ENCODE peak calls at places on chromosomes 3 and 15, in seven cellular contexts. T is H9, E is neuronal stem cell, Z is mesendoderm, O is H1, Y is mesenchymal stem cell, B is trophoblast cell. K is an unnamed sample.

GRCh38 chr3:119669906-119670570 is 7.2 kb downstream of the COX17 start:
- DNase-seq in T (no peak), E (no peak), Z (no peak), O (no peak), Y (peak), B (no peak), K (no peak)

GRCh38 chr3:135706758-135707375 is 258.7 kb upstream of the PPP2R3A start:
- DNase-seq in T (no peak), E (no peak), Z (peak), O (no peak), Y (no peak), B (no peak), K (no peak)

GRCh38 chr15:74320358-74321247 is 46.8 kb downstream of the CYP11A1 start:
- DNase-seq in T (peak), E (no peak), Z (peak), O (no peak), Y (peak), B (peak), K (peak)

GRCh38 chr3:59563966-59564365 is 514.1 kb upstream of the CFAP20DC start:
- DNase-seq in T (no peak), E (no peak), Z (no peak), O (no peak), Y (no peak), B (no peak), K (no peak)

GRCh38 chr3:149553781-149554451 is 79.4 kb downstream of the TM4SF4 start:
- DNase-seq in T (no peak), E (no peak), Z (peak), O (no peak), Y (peak), B (no peak), K (peak)

GRCh38 chr3:58625196-58625595 is 41.4 kb downstream of the FAM3D start:
- DNase-seq in T (no peak), E (no peak), Z (peak), O (no peak), Y (no peak), B (no peak), K (no peak)

GRCh38 chr3:120066634-120067033 is 27.6 kb downstream of the GSK3B start:
- DNase-seq in T (no peak), E (no peak), Z (no peak), O (no peak), Y (no peak), B (no peak), K (no peak)

GRCh38 chr3:24843955-24844354 is 349.3 kb upstream of the THRB start:
- DNase-seq in T (no peak), E (no peak), Z (no peak), O (no peak), Y (no peak), B (no peak), K (no peak)

GRCh38 chr15:75232826-75233503 is 25.2 kb upstream of the GOLGA6C start:
- DNase-seq in T (no peak), E (no peak), Z (no peak), O (no peak), Y (no peak), B (no peak), K (no peak)

GRCh38 chr3:162629372-162629771 is 1132.8 kb downstream of the OTOL1 start:
- DNase-seq in T (no peak), E (no peak), Z (peak), O (no peak), Y (no peak), B (peak), K (no peak)
- H2BK5ac ChIP-seq in T (no peak), E (no peak), Z (no peak), O (no peak), Y (no peak), B (no peak), K (no peak)

GRCh38 chr3:185071401-185071800 is 81.5 kb downstream of the C3orf70 start:
- DNase-seq in T (no peak), E (no peak), Z (peak), O (no peak), Y (no peak), B (no peak), K (no peak)

GRCh38 chr3:185069023-185069422 is 83.8 kb downstream of the C3orf70 start:
- DNase-seq in T (no peak), E (no peak), Z (no peak), O (no peak), Y (no peak), B (no peak), K (no peak)

GRCh38 chr3:185069583-185070030 is 83.3 kb downstream of the C3orf70 start:
- DNase-seq in T (peak), E (peak), Z (peak), O (peak), Y (no peak), B (no peak), K (no peak)

GRCh38 chr3:185067173-185067572 is 85.7 kb downstream of the C3orf70 start:
- DNase-seq in T (no peak), E (no peak), Z (no peak), O (no peak), Y (no peak), B (peak), K (no peak)

GRCh38 chr3:185070491-185071335 is 82.1 kb downstream of the C3orf70 start:
- DNase-seq in T (peak), E (peak), Z (peak), O (no peak), Y (peak), B (no peak), K (peak)
- H2BK5ac ChIP-seq in T (no peak), E (no peak), Z (no peak), O (peak), Y (no peak), B (no peak), K (no peak)

GRCh38 chr3:159157275-159157674 is 355.4 kb downstream of the MFSD1 start:
- DNase-seq in T (no peak), E (no peak), Z (no peak), O (no peak), Y (no peak), B (no peak), K (no peak)

GRCh38 chr3:159158801-159159200 is 356.9 kb downstream of the MFSD1 start:
- DNase-seq in T (no peak), E (no peak), Z (peak), O (no peak), Y (no peak), B (no peak), K (no peak)

GRCh38 chr3:159158213-159158612 is 356.4 kb downstream of the MFSD1 start:
- DNase-seq in T (no peak), E (no peak), Z (peak), O (no peak), Y (no peak), B (no peak), K (no peak)

GRCh38 chr3:159163656-159164055 is 361.8 kb downstream of the MFSD1 start:
- DNase-seq in T (no peak), E (no peak), Z (no peak), O (no peak), Y (no peak), B (no peak), K (no peak)

DNA sequence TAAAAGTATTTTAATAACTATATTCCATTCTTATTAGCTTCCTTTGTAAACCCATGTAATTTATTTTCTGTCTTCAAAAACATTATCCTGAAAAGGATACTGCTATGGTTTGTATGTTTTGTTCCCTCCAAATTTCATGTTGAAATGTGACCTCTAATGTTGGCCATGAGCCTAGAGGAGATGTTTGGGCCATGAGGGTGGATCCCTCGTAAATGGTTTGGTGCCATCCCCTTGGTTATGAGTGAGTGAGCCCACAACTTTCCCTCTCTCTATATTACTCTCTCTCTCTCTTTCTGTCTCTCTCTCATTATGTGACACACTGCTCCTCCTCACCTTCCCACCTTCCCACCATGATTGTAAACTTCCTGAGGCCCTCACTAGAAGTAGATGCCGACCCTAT is 357.7 kb downstream of the MFSD1 start:
- DNase-seq in T (no peak), E (no peak), Z (no peak), O (no peak), Y (no peak), B (no peak), K (no peak)
- H2BK5ac ChIP-seq in T (no peak), E (no peak), Z (no peak), O (no peak), Y (no peak), B (no peak), K (no peak)

GRCh38 chr3:12810963-12811362 is 14.5 kb downstream of the CAND2 start:
- DNase-seq in T (no peak), E (no peak), Z (no peak), O (no peak), Y (no peak), B (no peak), K (no peak)
- H2BK5ac ChIP-seq in T (no peak), E (no peak), Z (no peak), O (no peak), Y (no peak), B (no peak), K (no peak)

GRCh38 chr3:175288616-175289015 is 429.5 kb downstream of the NAALADL2 start:
- DNase-seq in T (no peak), E (no peak), Z (no peak), O (no peak), Y (no peak), B (no peak), K (peak)
- H2BK5ac ChIP-seq in T (no peak), E (no peak), Z (no peak), O (no peak), Y (no peak), B (no peak), K (no peak)

GRCh38 chr3:70225146-70225545 is 87.3 kb downstream of the MDFIC2 start:
- DNase-seq in T (no peak), E (no peak), Z (no peak), O (no peak), Y (no peak), B (no peak), K (no peak)
- H2BK5ac ChIP-seq in T (no peak), E (no peak), Z (no peak), O (no peak), Y (no peak), B (no peak), K (no peak)

GRCh38 chr15:85825118-85825517 is 30.4 kb upstream of the KLHL25 start:
- DNase-seq in T (no peak), E (no peak), Z (no peak), O (no peak), Y (no peak), B (no peak), K (no peak)

GRCh38 chr15:85828026-85828597 is 33.4 kb upstream of the KLHL25 start:
- DNase-seq in T (no peak), E (no peak), Z (no peak), O (no peak), Y (no peak), B (no peak), K (no peak)

GRCh38 chr15:85828869-85829268 is 34.1 kb upstream of the KLHL25 start:
- DNase-seq in T (no peak), E (no peak), Z (peak), O (no peak), Y (no peak), B (peak), K (no peak)

GRCh38 chr15:85826756-85827515 is 32.2 kb upstream of the KLHL25 start:
- DNase-seq in T (no peak), E (no peak), Z (no peak), O (no peak), Y (no peak), B (peak), K (peak)

DNA sequence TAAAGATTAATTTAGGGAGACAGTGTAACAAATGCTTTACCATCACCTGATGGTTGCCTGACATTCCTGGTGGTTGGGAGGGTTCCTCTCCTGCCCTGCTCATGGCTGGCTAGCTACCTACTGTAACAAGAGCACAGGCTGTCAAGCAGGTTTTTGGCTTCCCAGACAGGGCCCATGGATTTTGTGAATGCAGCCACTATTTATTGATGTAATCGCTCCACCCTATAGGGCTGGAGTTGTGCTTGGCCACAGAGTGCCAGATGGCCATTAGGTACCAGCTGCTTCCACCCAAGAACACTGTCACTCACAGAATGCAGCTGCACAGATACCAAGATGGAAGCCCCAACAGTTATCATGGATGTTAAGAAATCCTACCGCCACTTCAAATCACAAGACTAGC is 31.0 kb upstream of the KLHL25 start:
- DNase-seq in T (no peak), E (no peak), Z (no peak), O (no peak), Y (no peak), B (peak), K (no peak)
- H2BK5ac ChIP-seq in T (no peak), E (no peak), Z (no peak), O (no peak), Y (no peak), B (no peak), K (no peak)

GRCh38 chr3:100953103-100953502 is 40.1 kb downstream of the ABI3BP start:
- DNase-seq in T (no peak), E (no peak), Z (no peak), O (no peak), Y (no peak), B (no peak), K (no peak)

GRCh38 chr3:100941451-100941850 is 51.8 kb downstream of the ABI3BP start:
- DNase-seq in T (no peak), E (no peak), Z (no peak), O (no peak), Y (no peak), B (no peak), K (no peak)

DNA sequence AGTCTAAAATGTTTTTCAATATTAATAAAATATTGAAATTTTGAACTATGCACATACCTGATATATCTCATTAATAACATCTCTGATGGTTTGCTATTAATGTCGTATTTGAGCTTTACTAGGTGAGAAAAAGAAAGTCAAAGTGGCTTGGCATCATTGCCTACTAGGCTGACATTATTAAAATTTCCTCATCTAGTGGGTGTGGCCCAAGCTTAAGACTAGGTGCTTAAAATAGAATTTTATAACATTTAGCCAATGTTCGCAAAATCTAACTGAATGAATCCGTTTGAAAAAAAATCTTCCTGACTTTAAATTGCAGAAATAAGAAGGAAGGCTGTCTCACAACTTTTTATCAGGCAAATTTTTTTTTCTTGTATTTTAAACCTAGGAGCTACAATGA is 46.1 kb downstream of the ABI3BP start:
- DNase-seq in T (no peak), E (no peak), Z (no peak), O (no peak), Y (no peak), B (no peak), K (no peak)
- H2BK5ac ChIP-seq in T (no peak), E (no peak), Z (no peak), O (no peak), Y (no peak), B (no peak), K (no peak)

GRCh38 chr15:69983696-69984265 is 113.9 kb downstream of the TLE3 start:
- DNase-seq in T (no peak), E (no peak), Z (no peak), O (no peak), Y (no peak), B (peak), K (no peak)
- H2BK5ac ChIP-seq in T (no peak), E (no peak), Z (no peak), O (no peak), Y (no peak), B (no peak), K (no peak)